ENCODE peak calls at places on chromosomes 7 and 10, in nine cellular contexts. F is mammary epithelial cell, Q is tibial nerve, L is endothelial cell of umbilical vein, R is RWPE2, E is ovary, Y is substantia nigra, G is coronary artery, H is lower lobe of right lung. K is an unnamed sample.

GRCh38 chr7:5681979-5682546 is 99.4 kb downstream of the RNF216 start:
- DNase-seq in L (no peak), F (no peak), Y (no peak), R (no peak), G (no peak), H (no peak), Q (no peak), E (no peak), K (no peak)

GRCh38 chr7:23298141-23298851 is 843 bp upstream of the MALSU1 start:
- DNase-seq in G (peak), Q (no peak), L (no peak), R (no peak), H (no peak), E (peak), F (peak), Y (no peak), K (no peak)

GRCh38 chr7:48089415-48089975 is 430 bp downstream of the UPP1 start:
- DNase-seq in G (peak), Y (no peak), F (no peak), Q (no peak), L (no peak), E (no peak), R (no peak), H (peak), K (no peak)

GRCh38 chr10:97411411-97411810 is 10.3 kb upstream of the RRP12 start:
- DNase-seq in Q (no peak), E (no peak), Y (no peak), F (no peak), G (no peak), L (no peak), H (no peak), R (no peak), K (no peak)

GRCh38 chr7:158097511-158098124 is 490.0 kb downstream of the PTPRN2 start:
- DNase-seq in G (no peak), H (no peak), R (peak), E (no peak), L (no peak), Y (no peak), Q (no peak), F (no peak), K (no peak)

GRCh38 chr10:49837096-49837495 is 75.0 kb upstream of the OGDHL start:
- DNase-seq in E (no peak), F (no peak), Y (no peak), L (no peak), H (no peak), R (no peak), Q (no peak), G (no peak), K (no peak)

GRCh38 chr7:73734619-73735525 is 3.7 kb downstream of the ABHD11 start:
- DNase-seq in Y (peak), F (peak), H (peak), E (peak), Q (peak), G (peak), L (peak), R (peak), K (peak)

GRCh38 chr7:51013218-51013786 is 230.6 kb upstream of the GRB10 start:
- DNase-seq in Q (no peak), G (peak), Y (no peak), L (no peak), R (no peak), E (no peak), F (no peak), H (no peak), K (no peak)

GRCh38 chr10:26334932-26335573 is 103.1 kb upstream of the APBB1IP start:
- DNase-seq in R (no peak), E (no peak), F (peak), Q (peak), L (peak), H (peak), Y (no peak), G (peak), K (peak)

GRCh38 chr7:18408868-18409267 is 86.7 kb upstream of the HDAC9 start:
- DNase-seq in Q (no peak), R (no peak), Y (no peak), L (no peak), E (no peak), H (no peak), F (no peak), G (no peak), K (no peak)

DNA sequence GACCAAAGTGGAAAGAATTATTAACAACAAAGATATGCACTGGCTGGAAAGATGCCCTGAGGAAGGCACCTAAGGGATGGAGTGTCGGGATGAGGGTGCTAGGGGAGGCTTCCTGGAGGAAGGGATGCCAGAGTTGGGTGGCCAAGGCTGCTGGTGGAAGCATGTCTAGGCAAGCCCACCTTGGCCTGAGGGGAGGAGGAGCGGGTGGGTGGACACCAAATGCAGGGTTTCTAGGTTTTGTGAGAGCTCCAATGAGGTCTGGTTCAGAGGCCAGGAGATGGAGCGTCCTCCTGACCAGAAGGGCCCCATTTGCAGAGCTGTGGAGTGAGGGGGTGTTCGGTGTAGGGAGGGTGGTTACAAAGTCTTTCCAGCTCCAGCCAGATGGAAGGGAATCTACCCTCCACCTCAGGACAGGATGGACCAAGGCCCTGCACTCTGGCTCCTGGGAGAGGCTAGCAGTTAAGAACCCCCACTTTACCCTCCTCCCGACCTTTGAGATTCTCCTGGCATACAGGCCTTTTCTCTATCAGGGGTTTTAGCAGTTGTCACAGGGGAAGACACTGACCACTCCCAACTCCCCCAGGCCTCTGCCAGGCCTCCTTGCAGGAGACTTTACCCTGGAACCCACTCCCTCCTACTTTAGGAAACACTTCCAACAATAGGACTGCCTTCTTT is 3.0 kb upstream of the DDIT4 start:
- DNase-seq in E (no peak), F (peak), Y (no peak), R (no peak), Q (no peak), G (no peak), L (no peak), H (no peak), K (no peak)
- H3K27ac ChIP-seq in E (no peak), F (peak), Y (no peak), R (peak), Q (peak), G (no peak), L (no peak), H (no peak), K (peak)

GRCh38 chr7:31935671-31936070 is 134.5 kb downstream of the PDE1C start:
- DNase-seq in Q (no peak), G (no peak), L (peak), F (no peak), H (no peak), Y (no peak), E (no peak), R (no peak), K (no peak)

GRCh38 chr7:31933481-31933880 is 136.7 kb downstream of the PDE1C start:
- DNase-seq in E (no peak), F (no peak), L (no peak), H (no peak), R (no peak), G (no peak), Y (no peak), Q (no peak), K (no peak)

GRCh38 chr7:31937982-31938381 is 132.2 kb downstream of the PDE1C start:
- DNase-seq in R (no peak), F (no peak), G (no peak), H (no peak), L (no peak), E (no peak), Y (no peak), Q (no peak), K (no peak)

GRCh38 chr7:31934551-31934950 is 135.7 kb downstream of the PDE1C start:
- DNase-seq in E (no peak), G (no peak), R (no peak), Y (no peak), H (no peak), L (no peak), F (no peak), Q (no peak), K (no peak)

DNA sequence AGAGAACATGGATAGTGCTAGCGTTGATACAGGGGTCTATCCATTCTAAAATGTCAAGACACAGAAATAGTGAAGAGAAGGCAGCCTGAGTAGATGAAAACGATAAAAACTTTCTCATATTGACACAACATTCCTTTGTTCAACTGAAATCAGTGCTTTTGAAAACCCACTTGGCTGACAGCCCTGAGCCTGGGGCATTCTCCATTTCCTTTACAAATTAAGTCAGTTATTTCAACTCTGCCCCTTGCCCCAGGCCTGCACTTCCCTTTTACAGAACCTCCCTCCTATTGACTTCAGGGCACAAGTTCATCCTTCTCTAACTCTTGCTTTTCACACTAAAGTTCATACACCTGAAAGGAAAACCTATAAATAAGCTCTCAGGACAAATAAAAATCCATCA is 135.1 kb downstream of the PDE1C start:
- DNase-seq in Y (no peak), E (no peak), L (peak), F (no peak), R (peak), Q (no peak), H (no peak), G (no peak), K (no peak)
- H3K27ac ChIP-seq in Y (no peak), E (no peak), L (no peak), F (peak), R (peak), Q (peak), H (no peak), G (no peak), K (no peak)

DNA sequence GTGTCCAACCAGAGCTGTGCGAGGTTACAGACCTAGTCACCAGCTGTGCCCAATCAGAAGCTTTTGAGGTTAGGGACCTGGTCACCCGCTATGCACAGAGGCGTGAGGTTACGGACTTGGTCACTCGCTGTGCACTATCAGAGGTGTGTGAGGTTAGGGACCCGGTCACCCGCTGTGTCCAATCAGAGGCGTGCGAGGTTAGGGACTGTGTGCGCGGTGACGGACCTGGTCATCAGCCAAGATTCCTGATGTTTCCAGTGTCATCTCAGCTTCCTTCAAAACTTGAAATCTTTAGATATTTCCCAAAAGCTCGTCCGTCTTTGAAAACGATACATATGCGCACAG is 182.1 kb downstream of the DIP2C start:
- DNase-seq in Y (no peak), R (peak), F (no peak), H (no peak), G (no peak), Q (no peak), E (peak), L (no peak), K (no peak)
- H3K27ac ChIP-seq in Y (no peak), R (no peak), F (no peak), H (no peak), G (no peak), Q (no peak), E (no peak), L (no peak), K (no peak)

DNA sequence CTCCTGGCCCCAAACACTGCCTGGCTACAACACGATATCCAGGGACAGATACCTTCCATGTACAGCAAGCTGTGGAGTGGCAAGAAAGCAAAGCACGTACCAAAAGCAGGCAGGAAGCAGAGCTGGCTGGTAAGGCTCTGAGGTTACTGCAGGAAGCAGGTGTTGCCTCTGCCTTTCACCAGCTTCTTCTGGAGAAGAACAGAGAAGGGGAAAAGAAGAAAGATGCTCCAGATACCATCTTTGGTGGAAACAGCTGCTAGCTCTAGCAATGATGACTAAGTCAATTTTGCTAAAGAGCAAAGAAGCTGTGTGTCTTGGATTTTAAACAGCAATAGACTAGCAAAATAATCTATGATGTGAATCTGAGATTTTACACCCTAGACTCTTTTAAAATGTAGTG is 34.9 kb upstream of the PRSS1 start:
- DNase-seq in Y (no peak), F (no peak), G (no peak), H (no peak), E (no peak), R (no peak), Q (no peak), L (peak), K (peak)
- H3K27ac ChIP-seq in Y (no peak), F (no peak), G (no peak), H (no peak), E (no peak), R (no peak), Q (no peak), L (peak), K (no peak)